ENCODE peak calls at places on chromosomes 2 and 18, in five cellular contexts. N, A, S, V and H are unnamed samples.

GRCh38 chr2:162221064-162221463 is 22.2 kb downstream of the FAP start:
- DNase-seq in S (peak), V (peak), A (peak), N (peak), H (peak)

GRCh38 chr18:68925268-68925667 is 127.4 kb downstream of the CCDC102B start:
- DNase-seq in A (no peak), V (no peak), N (no peak), S (peak), H (no peak)

GRCh38 chr2:12076810-12077209 is 330.4 kb downstream of the LPIN1 start:
- DNase-seq in S (no peak), A (no peak), V (no peak), N (no peak), H (no peak)

GRCh38 chr18:40624959-40625358 is 1330.1 kb upstream of the PIK3C3 start:
- DNase-seq in S (no peak), N (no peak), V (no peak), A (no peak), H (no peak)

GRCh38 chr2:44098050-44098449 is 70.6 kb upstream of the PPM1B start:
- DNase-seq in N (no peak), S (no peak), V (no peak), A (no peak), H (no peak)

GRCh38 chr2:133171396-133172004 is 396.8 kb downstream of the NCKAP5 start:
- DNase-seq in A (peak), S (peak), N (no peak), V (no peak), H (peak)

GRCh38 chr2:72984172-72984671 is 66.9 kb downstream of the EMX1 start:
- DNase-seq in A (no peak), V (no peak), N (no peak), S (no peak), H (no peak)

GRCh38 chr2:68809324-68810240 is 61.6 kb downstream of the BMP10 start:
- DNase-seq in V (no peak), S (no peak), A (no peak), N (no peak), H (no peak)

GRCh38 chr2:123993728-123994323 is 31.3 kb upstream of the CNTNAP5 start:
- DNase-seq in S (peak), A (peak), V (peak), N (peak), H (no peak)

GRCh38 chr2:96895709-96896651 is 26.1 kb upstream of the SEMA4C start:
- DNase-seq in N (peak), S (no peak), V (no peak), A (no peak), H (no peak)

GRCh38 chr2:65710779-65711295 is 278.4 kb upstream of the SPRED2 start:
- DNase-seq in V (peak), N (no peak), S (peak), A (peak), H (peak)

GRCh38 chr2:47089083-47089464 is 66.0 kb downstream of the STPG4 start:
- DNase-seq in S (peak), N (peak), A (peak), V (no peak), H (peak)

GRCh38 chr18:3060667-3061580 is 48.0 kb upstream of the LPIN2 start:
- DNase-seq in V (no peak), S (peak), A (no peak), N (no peak), H (no peak)

GRCh38 chr18:44182363-44182762 is 498.3 kb upstream of the SETBP1 start:
- DNase-seq in A (no peak), V (no peak), N (no peak), S (no peak), H (no peak)

GRCh38 chr2:223563462-223563861 is 38.7 kb downstream of the SCG2 start:
- DNase-seq in V (no peak), N (peak), S (peak), A (peak), H (peak)

GRCh38 chr2:223566398-223566797 is 35.8 kb downstream of the SCG2 start:
- DNase-seq in A (peak), V (no peak), S (no peak), N (no peak), H (no peak)

GRCh38 chr2:223558970-223559369 is 43.2 kb downstream of the SCG2 start:
- DNase-seq in S (no peak), N (no peak), A (no peak), V (no peak), H (no peak)

GRCh38 chr2:223562078-223562477 is 40.1 kb downstream of the SCG2 start:
- DNase-seq in S (no peak), V (no peak), N (no peak), A (no peak), H (no peak)

DNA sequence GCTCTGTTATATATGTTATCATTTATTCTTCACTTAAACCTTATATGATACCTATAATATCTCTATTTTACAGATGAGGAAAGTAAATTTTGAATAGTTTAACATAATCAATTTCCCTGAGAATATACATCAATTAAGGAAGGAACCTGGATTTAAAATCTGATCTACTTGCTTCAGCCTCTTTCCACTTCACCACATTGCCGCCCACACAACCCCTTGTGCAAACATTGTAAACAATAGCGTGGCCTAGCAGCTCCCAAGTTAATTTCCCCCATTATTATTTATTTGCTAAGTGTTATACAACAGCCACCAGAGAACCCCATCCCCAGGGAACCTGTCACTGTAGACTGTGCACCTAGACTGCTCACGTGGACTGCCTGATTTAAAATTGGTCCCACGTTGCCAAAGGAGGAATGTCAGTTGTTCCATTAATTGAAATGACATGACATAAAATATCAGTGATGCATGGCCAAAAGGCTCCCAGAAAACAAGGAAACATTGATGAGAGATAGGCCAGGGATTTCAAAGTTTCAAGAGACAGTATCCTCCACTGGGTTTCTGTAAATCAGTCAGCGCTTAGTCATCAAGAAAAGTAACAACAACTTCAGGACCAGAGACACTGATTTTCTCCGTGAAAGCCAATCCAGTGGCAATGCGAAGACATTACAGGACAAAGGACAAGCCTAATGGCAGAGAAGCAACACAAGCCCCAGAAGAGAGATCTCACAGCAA is 41.3 kb downstream of the SCG2 start:
- DNase-seq in S (no peak), N (no peak), A (peak), V (no peak), H (peak)
- TF ChIP-seq MAFK in S (peak), N (no peak), A (peak), V (no peak), H (peak)

GRCh38 chr18:34224423-34225217 is at the start of gene NOL4:
- DNase-seq in V (peak), A (peak), S (peak), N (no peak), H (no peak)
- TF ChIP-seq MAFK in V (no peak), A (no peak), S (no peak), N (no peak), H (no peak)

GRCh38 chr18:5895886-5896740 is 791 bp upstream of the TMEM200C start:
- DNase-seq in V (no peak), N (no peak), S (no peak), A (no peak), H (peak)
- TF ChIP-seq MAFK in V (no peak), N (no peak), S (no peak), A (no peak), H (no peak)

DNA sequence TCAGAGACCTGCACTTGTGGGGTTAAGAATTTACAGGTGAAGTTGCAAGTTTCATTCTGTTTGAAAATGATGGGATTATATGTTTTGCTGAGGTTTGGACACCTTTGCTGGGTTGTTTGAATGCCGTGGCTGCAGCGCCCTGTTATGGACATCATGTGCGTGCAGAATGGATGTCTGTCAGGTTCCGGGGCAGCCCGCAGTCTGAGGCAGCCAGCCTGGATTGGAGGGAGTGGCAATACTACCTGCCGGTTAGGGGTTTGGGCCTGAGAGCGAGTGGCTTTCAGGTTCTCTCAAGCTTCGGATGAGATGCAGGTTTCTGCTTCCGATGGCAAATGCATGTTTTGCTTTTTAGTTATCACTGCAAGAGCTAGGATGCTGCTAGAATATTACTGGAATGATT is 1.1 kb downstream of the CASP8 start:
- DNase-seq in S (no peak), N (no peak), V (no peak), A (no peak), H (no peak)
- TF ChIP-seq MAFK in S (no peak), N (no peak), V (no peak), A (no peak), H (no peak)

GRCh38 chr2:215652432-215652831 is 216.6 kb upstream of the FN1 start:
- DNase-seq in S (no peak), A (no peak), V (no peak), N (no peak), H (peak)
- TF ChIP-seq MAFK in S (no peak), A (no peak), V (no peak), N (no peak), H (peak)

DNA sequence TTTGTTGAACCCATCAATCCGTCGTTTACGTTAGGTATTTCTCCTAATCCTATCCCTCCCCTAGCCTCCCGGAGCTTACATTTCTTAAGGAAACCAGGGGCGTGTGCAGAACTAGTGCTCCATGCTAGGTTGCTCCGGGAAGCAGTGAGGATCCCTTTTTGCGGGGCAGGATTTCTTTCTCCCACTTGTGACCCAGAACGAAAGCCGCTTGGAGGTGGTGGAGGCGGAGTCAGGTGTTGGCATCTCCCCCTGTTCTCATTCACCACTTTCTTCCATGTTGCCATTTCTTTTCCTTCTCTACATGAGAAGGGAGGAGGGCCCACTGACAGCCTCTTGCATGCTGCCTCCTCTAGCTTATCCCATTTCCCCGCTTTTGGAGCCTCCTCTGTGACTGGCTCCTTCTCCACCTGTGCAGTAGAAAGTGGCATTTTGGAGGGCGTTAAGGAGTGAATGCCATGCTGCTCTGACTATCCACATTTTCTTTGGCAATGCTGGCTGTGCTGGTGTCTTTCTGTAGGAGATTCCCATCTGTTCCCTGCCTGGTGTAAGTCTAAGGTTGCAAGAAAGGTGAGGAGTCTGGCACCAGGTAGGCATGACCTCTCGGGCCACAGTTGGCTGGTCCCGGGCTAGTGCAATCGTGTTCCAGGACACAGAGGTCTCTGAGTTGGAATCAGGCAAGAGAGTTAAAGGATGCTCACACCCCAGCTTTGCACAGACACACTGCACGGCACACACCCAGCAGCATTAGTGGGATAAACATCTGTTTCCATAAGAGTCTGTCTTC is 89.5 kb downstream of the ACKR3 start:
- DNase-seq in N (no peak), A (no peak), V (no peak), S (no peak), H (no peak)
- TF ChIP-seq MAFK in N (no peak), A (no peak), V (no peak), S (no peak), H (no peak)

GRCh38 chr2:18791172-18791797 is 201.9 kb upstream of the NT5C1B start:
- DNase-seq in N (no peak), V (no peak), A (no peak), S (no peak), H (peak)

GRCh38 chr2:18790465-18791171 is 201.2 kb upstream of the NT5C1B start:
- DNase-seq in S (no peak), V (no peak), N (no peak), A (no peak), H (no peak)

GRCh38 chr2:18787726-18788125 is 198.4 kb upstream of the NT5C1B start:
- DNase-seq in S (no peak), V (no peak), N (no peak), A (no peak), H (no peak)

GRCh38 chr2:18792226-18792629 is 202.9 kb upstream of the NT5C1B start:
- DNase-seq in S (no peak), A (no peak), N (no peak), V (no peak), H (no peak)

GRCh38 chr2:18788590-18788989 is 199.2 kb upstream of the NT5C1B start:
- DNase-seq in V (no peak), S (no peak), N (no peak), A (no peak), H (peak)
- TF ChIP-seq MAFK in V (no peak), S (no peak), N (no peak), A (no peak), H (no peak)

GRCh38 chr2:168640039-168640438 is 162.4 kb upstream of the NOSTRIN start:
- DNase-seq in S (no peak), V (no peak), N (no peak), A (no peak), H (no peak)

GRCh38 chr2:168645696-168646095 is 156.7 kb upstream of the NOSTRIN start:
- DNase-seq in N (no peak), V (no peak), S (no peak), A (no peak), H (no peak)

GRCh38 chr2:168641636-168642035 is 160.8 kb upstream of the NOSTRIN start:
- DNase-seq in N (no peak), S (no peak), A (no peak), V (no peak), H (peak)

GRCh38 chr2:168642873-168643272 is 159.6 kb upstream of the NOSTRIN start:
- DNase-seq in S (no peak), V (no peak), N (no peak), A (no peak), H (no peak)

GRCh38 chr2:168643979-168644378 is 158.5 kb upstream of the NOSTRIN start:
- DNase-seq in N (no peak), A (no peak), V (no peak), S (no peak), H (peak)
- TF ChIP-seq MAFK in N (no peak), A (no peak), V (no peak), S (no peak), H (no peak)

DNA sequence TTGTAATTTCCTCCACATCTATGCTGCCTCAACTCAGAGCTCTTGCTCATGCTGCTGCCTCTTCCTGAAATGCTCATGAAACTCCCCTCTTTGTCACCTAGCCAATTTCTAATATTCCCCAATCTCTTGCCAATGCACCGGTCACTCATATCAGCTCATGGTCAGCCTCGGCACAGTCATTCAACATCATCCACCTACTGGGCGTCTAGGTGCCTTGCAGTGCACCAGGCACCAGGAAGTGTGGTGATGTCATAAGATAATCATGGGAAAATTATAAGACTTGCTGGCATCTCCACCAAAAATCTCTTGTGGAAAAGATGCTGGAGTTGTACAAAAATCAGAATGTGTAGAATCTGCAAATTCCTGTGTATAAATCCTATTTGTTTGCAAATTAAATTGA is 52.6 kb upstream of the RAB27B start:
- DNase-seq in A (peak), N (no peak), S (no peak), V (no peak), H (peak)
- TF ChIP-seq MAFK in A (no peak), N (no peak), S (no peak), V (no peak), H (no peak)

GRCh38 chr18:23280844-23281243 is 145.6 kb downstream of the CABLES1 start:
- DNase-seq in N (no peak), S (no peak), V (no peak), A (no peak), H (no peak)

GRCh38 chr18:23281626-23282436 is 146.5 kb downstream of the CABLES1 start:
- DNase-seq in V (no peak), N (no peak), S (no peak), A (peak), H (no peak)

GRCh38 chr18:23284629-23285028 is 149.3 kb downstream of the CABLES1 start:
- DNase-seq in S (no peak), A (no peak), N (no peak), V (no peak), H (no peak)

GRCh38 chr18:23282437-23282781 is 147.1 kb downstream of the CABLES1 start:
- DNase-seq in S (no peak), V (no peak), A (no peak), N (no peak), H (no peak)

GRCh38 chr18:23283933-23284430 is 148.7 kb downstream of the CABLES1 start:
- DNase-seq in N (no peak), A (peak), V (peak), S (peak), H (peak)
- TF ChIP-seq MAFK in N (no peak), A (no peak), V (no peak), S (no peak), H (no peak)